ENCODE peak calls at places on chromosomes 11 and 22, in seven cellular contexts. Y, E, V, U, A, D and H are unnamed samples.

GRCh38 chr11:97279341-97279740 is 889.5 kb downstream of the JRKL start:
- DNase-seq in Y (no peak), E (peak), V (no peak), U (no peak), A (no peak), D (no peak), H (no peak)

GRCh38 chr22:27892064-27892463 is 27.0 kb downstream of the PITPNB start:
- DNase-seq in Y (no peak), E (peak), V (no peak), U (no peak), A (no peak), D (no peak), H (no peak)

GRCh38 chr11:46216040-46216764 is 61.3 kb upstream of the CREB3L1 start:
- DNase-seq in Y (no peak), E (no peak), V (no peak), U (no peak), A (no peak), D (no peak), H (no peak)

GRCh38 chr11:38814670-38815069 is 2216.6 kb upstream of the RAG2 start:
- DNase-seq in Y (no peak), E (no peak), V (no peak), U (no peak), A (no peak), D (no peak), H (no peak)

GRCh38 chr11:74749127-74749964 is 697 bp downstream of the RNF169 start:
- DNase-seq in Y (peak), E (peak), V (peak), U (peak), A (peak), D (peak), H (peak)

GRCh38 chr11:28547395-28547794 is 439.2 kb downstream of the METTL15 start:
- DNase-seq in Y (no peak), E (no peak), V (no peak), U (no peak), A (no peak), D (no peak), H (no peak)

GRCh38 chr11:69374110-69374981 is 80.4 kb downstream of the MYEOV start:
- DNase-seq in Y (peak), E (peak), V (no peak), U (no peak), A (no peak), D (no peak), H (no peak)

GRCh38 chr22:49330421-49331222 is 497.1 kb downstream of the BRD1 start:
- DNase-seq in Y (no peak), E (no peak), V (no peak), U (no peak), A (no peak), D (no peak), H (peak)

GRCh38 chr22:19615867-19616581 is 91.8 kb upstream of the CLDN5 start:
- DNase-seq in Y (no peak), E (no peak), V (no peak), U (no peak), A (no peak), D (no peak), H (no peak)

GRCh38 chr11:134583397-134583990 is 171.5 kb upstream of the B3GAT1 start:
- DNase-seq in Y (no peak), E (no peak), V (peak), U (peak), A (no peak), D (no peak), H (peak)

GRCh38 chr11:225734-226453 is 10.2 kb downstream of the SIRT3 start:
- DNase-seq in Y (no peak), E (no peak), V (no peak), U (peak), A (no peak), D (no peak), H (no peak)

GRCh38 chr22:30115705-30116104 is 35.4 kb downstream of the HORMAD2 start:
- DNase-seq in Y (no peak), E (no peak), V (no peak), U (no peak), A (no peak), D (no peak), H (no peak)

GRCh38 chr11:47977651-47978050 is 2.7 kb upstream of the PTPRJ start:
- DNase-seq in Y (no peak), E (no peak), V (no peak), U (peak), A (no peak), D (no peak), H (no peak)

GRCh38 chr22:49734882-49735281 is 92.8 kb downstream of the BRD1 start:
- DNase-seq in Y (no peak), E (no peak), V (no peak), U (no peak), A (no peak), D (no peak), H (no peak)

GRCh38 chr11:47104337-47104950 is 72.2 kb downstream of the ARFGAP2 start:
- DNase-seq in Y (no peak), E (no peak), V (no peak), U (no peak), A (no peak), D (no peak), H (no peak)

GRCh38 chr11:69013009-69013951 is at the start of gene MRGPRF:
- DNase-seq in Y (peak), E (peak), V (peak), U (peak), A (peak), D (no peak), H (peak)

GRCh38 chr11:125224391-125225015 is 60.0 kb downstream of the PKNOX2 start:
- DNase-seq in Y (no peak), E (no peak), V (peak), U (no peak), A (peak), D (no peak), H (no peak)

GRCh38 chr11:34274712-34275398 is 83.0 kb downstream of the ABTB2 start:
- DNase-seq in Y (peak), E (peak), V (peak), U (no peak), A (peak), D (no peak), H (peak)

GRCh38 chr11:22433066-22433450 is 94.9 kb downstream of the SLC17A6 start:
- DNase-seq in Y (no peak), E (no peak), V (no peak), U (no peak), A (no peak), D (no peak), H (no peak)

GRCh38 chr22:49639956-49640355 is 187.7 kb downstream of the BRD1 start:
- DNase-seq in Y (no peak), E (no peak), V (no peak), U (no peak), A (no peak), D (no peak), H (no peak)

GRCh38 chr11:11173316-11174025 is 179.6 kb downstream of the CSNK2A3 start:
- DNase-seq in Y (no peak), E (no peak), V (no peak), U (no peak), A (no peak), D (no peak), H (no peak)

GRCh38 chr11:78292109-78292803 is 103.5 kb downstream of the USP35 start:
- DNase-seq in Y (no peak), E (no peak), V (no peak), U (peak), A (no peak), D (no peak), H (peak)

GRCh38 chr22:42065408-42066132 is 5.0 kb downstream of the NAGA start:
- DNase-seq in Y (no peak), E (no peak), V (no peak), U (no peak), A (no peak), D (no peak), H (no peak)

GRCh38 chr11:120566176-120566575 is 54.6 kb downstream of the GRIK4 start:
- DNase-seq in Y (no peak), E (no peak), V (no peak), U (no peak), A (no peak), D (no peak), H (no peak)

GRCh38 chr11:88799749-88800500 is 265.9 kb downstream of the GRM5 start:
- DNase-seq in Y (no peak), E (no peak), V (no peak), U (no peak), A (no peak), D (no peak), H (no peak)

GRCh38 chr11:126842038-126842437 is 158.5 kb downstream of the KIRREL3 start:
- DNase-seq in Y (no peak), E (no peak), V (no peak), U (no peak), A (no peak), D (no peak), H (no peak)

GRCh38 chr11:126857860-126858808 is 142.4 kb downstream of the KIRREL3 start:
- DNase-seq in Y (no peak), E (no peak), V (no peak), U (no peak), A (no peak), D (no peak), H (no peak)

GRCh38 chr11:127925430-127925829 is 661.9 kb downstream of the ETS1 start:
- DNase-seq in Y (no peak), E (no peak), V (no peak), U (no peak), A (no peak), D (no peak), H (no peak)

GRCh38 chr22:34760276-34761008 is 305.5 kb upstream of the ISX start:
- DNase-seq in Y (no peak), E (no peak), V (no peak), U (no peak), A (no peak), D (no peak), H (no peak)

GRCh38 chr11:47768090-47768620 is 1.0 kb upstream of the FNBP4 start:
- DNase-seq in Y (peak), E (peak), V (peak), U (peak), A (peak), D (no peak), H (peak)

GRCh38 chr11:35318977-35319925 is 100.1 kb downstream of the SLC1A2 start:
- DNase-seq in Y (no peak), E (no peak), V (no peak), U (no peak), A (no peak), D (no peak), H (no peak)
- H3K4me3 ChIP-seq in Y (no peak), E (no peak), V (no peak), U (no peak), A (no peak), D (no peak), H (no peak)

GRCh38 chr11:113255741-113256140 is 58.6 kb upstream of the TTC12 start:
- DNase-seq in Y (no peak), E (no peak), V (no peak), U (no peak), A (no peak), D (no peak), H (no peak)

GRCh38 chr11:113256431-113257227 is 57.8 kb upstream of the TTC12 start:
- DNase-seq in Y (no peak), E (no peak), V (peak), U (no peak), A (no peak), D (no peak), H (no peak)

GRCh38 chr11:113251281-113251680 is 63.1 kb upstream of the TTC12 start:
- DNase-seq in Y (no peak), E (no peak), V (no peak), U (no peak), A (no peak), D (no peak), H (no peak)

GRCh38 chr11:113255096-113255495 is 59.3 kb upstream of the TTC12 start:
- DNase-seq in Y (no peak), E (no peak), V (no peak), U (no peak), A (no peak), D (no peak), H (no peak)

GRCh38 chr11:113253406-113253805 is 61.0 kb upstream of the TTC12 start:
- DNase-seq in Y (no peak), E (no peak), V (no peak), U (no peak), A (no peak), D (no peak), H (no peak)
- H3K4me3 ChIP-seq in Y (no peak), E (no peak), V (no peak), U (no peak), A (no peak), D (no peak), H (no peak)

GRCh38 chr11:44971185-44971584 is 20.5 kb upstream of the TP53I11 start:
- DNase-seq in Y (no peak), E (no peak), V (no peak), U (no peak), A (no peak), D (no peak), H (no peak)
- H3K4me3 ChIP-seq in Y (no peak), E (no peak), V (no peak), U (no peak), A (no peak), D (no peak), H (no peak)

DNA sequence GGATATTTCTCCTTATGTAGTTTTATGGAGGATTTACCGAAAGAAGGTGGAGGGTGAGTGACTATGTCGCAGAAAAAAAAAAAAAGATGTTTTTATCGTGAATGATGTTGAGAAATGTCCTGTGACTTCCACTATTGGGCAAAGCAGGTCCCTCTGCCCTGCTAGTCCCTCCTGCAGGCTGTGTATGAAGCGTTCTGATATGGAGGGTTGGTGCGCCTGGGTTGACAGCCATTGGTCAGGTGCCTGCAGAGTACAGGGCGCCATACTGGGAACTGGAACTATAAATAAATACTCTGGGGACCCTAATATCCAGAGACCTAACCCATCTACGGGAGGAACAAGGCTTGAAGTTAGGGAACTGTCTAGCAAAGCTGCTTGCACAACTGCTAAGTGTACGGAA is 1.5 kb downstream of the IL17RA start:
- DNase-seq in Y (peak), E (no peak), V (no peak), U (peak), A (peak), D (no peak), H (no peak)
- H3K4me3 ChIP-seq in Y (peak), E (peak), V (peak), U (peak), A (peak), D (peak), H (no peak)

GRCh38 chr22:45445031-45445710 is 31.7 kb downstream of the RIBC2 start:
- DNase-seq in Y (no peak), E (no peak), V (no peak), U (no peak), A (no peak), D (no peak), H (no peak)

GRCh38 chr22:45442120-45442519 is 28.6 kb downstream of the RIBC2 start:
- DNase-seq in Y (no peak), E (no peak), V (no peak), U (no peak), A (no peak), D (no peak), H (no peak)

GRCh38 chr22:45444168-45444567 is 30.7 kb downstream of the RIBC2 start:
- DNase-seq in Y (no peak), E (no peak), V (no peak), U (no peak), A (no peak), D (no peak), H (no peak)

GRCh38 chr22:45438364-45438763 is 24.9 kb downstream of the RIBC2 start:
- DNase-seq in Y (no peak), E (no peak), V (no peak), U (no peak), A (no peak), D (no peak), H (no peak)

DNA sequence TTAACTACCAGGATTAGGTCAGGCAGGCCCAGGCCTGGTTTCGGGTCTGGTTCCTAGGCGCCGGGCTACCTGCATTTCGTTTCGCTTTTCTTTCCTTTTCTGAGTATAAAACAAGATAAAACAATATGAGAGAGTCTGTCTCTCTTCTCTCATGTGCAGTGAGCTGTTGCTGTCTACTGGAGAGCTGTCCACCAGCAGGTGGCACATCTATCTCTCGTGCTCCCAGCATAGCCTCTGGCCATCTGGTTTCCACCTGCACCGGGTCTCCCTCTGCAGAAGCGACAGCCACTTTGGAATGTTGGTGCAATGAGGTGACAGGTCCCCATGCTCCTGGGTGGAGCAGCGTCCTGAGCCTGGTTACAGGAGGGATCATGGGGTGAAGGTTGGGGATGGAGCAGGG is 27.7 kb downstream of the RIBC2 start:
- DNase-seq in Y (no peak), E (peak), V (peak), U (peak), A (peak), D (no peak), H (peak)
- H3K4me3 ChIP-seq in Y (peak), E (no peak), V (no peak), U (no peak), A (no peak), D (no peak), H (no peak)